ENCODE peak calls at places on chromosome 13, in four cellular contexts. Y is colonic mucosa, P is type B pancreatic cell, R is NCI-H345. W is an unnamed sample.

GRCh38 chr13:74077847-74078246 is 56.4 kb downstream of the KLF12 start:
- DNase-seq in R (no peak), Y (no peak), P (no peak), W (no peak)

GRCh38 chr13:29707876-29708543 is 112.5 kb upstream of the SLC7A1 start:
- DNase-seq in P (no peak), R (no peak), Y (peak), W (peak)

GRCh38 chr13:98909016-98909415 is 68.8 kb downstream of the DOCK9 start:
- DNase-seq in Y (no peak), P (no peak), R (no peak), W (no peak)

GRCh38 chr13:32624441-32624840 is 38.2 kb downstream of the PDS5B start:
- DNase-seq in Y (no peak), R (no peak), P (no peak), W (no peak)

GRCh38 chr13:51317262-51317661 is 22.2 kb upstream of the SERPINE3 start:
- DNase-seq in P (no peak), Y (no peak), R (no peak), W (no peak)

GRCh38 chr13:44930907-44931676 is 58.2 kb downstream of the NUFIP1 start:
- DNase-seq in R (no peak), P (no peak), Y (no peak), W (no peak)

GRCh38 chr13:112703935-112704633 is 14.2 kb downstream of the ATP11A start:
- DNase-seq in P (no peak), Y (no peak), R (no peak), W (no peak)

GRCh38 chr13:54383604-54384003 is 1355.0 kb downstream of the OLFM4 start:
- DNase-seq in R (no peak), P (no peak), Y (no peak), W (no peak)

GRCh38 chr13:30763786-30764440 is 28.6 kb downstream of the ALOX5AP start:
- DNase-seq in R (no peak), Y (no peak), P (no peak), W (no peak)

GRCh38 chr13:27007166-27007565 is 164.4 kb downstream of the USP12 start:
- DNase-seq in P (no peak), Y (peak), R (peak), W (peak)

GRCh38 chr13:98681017-98681416 is 71.5 kb downstream of the SLC15A1 start:
- DNase-seq in P (no peak), Y (no peak), R (no peak), W (no peak)

GRCh38 chr13:111115841-111116500 is 861 bp downstream of the ARHGEF7 start:
- DNase-seq in Y (no peak), R (no peak), P (no peak), W (no peak)

GRCh38 chr13:110913322-110913721 is 1.5 kb downstream of the ANKRD10 start:
- DNase-seq in Y (peak), R (no peak), P (no peak), W (no peak)

GRCh38 chr13:71695662-71696061 is 171.3 kb downstream of the DACH1 start:
- DNase-seq in P (no peak), Y (no peak), R (no peak), W (no peak)

GRCh38 chr13:113635709-113636108 is 22.3 kb downstream of the ATP4B start:
- DNase-seq in R (no peak), Y (no peak), P (no peak), W (no peak)

GRCh38 chr13:42992585-42993122 is 613 bp upstream of the EPSTI1 start:
- DNase-seq in P (no peak), Y (no peak), R (no peak), W (no peak)

GRCh38 chr13:28528848-28529247 is 33.9 kb upstream of the FLT1 start:
- DNase-seq in R (no peak), Y (no peak), P (no peak), W (no peak)

GRCh38 chr13:31742102-31742695 is 2.9 kb downstream of the RXFP2 start:
- DNase-seq in R (peak), Y (peak), P (peak), W (no peak)

GRCh38 chr13:39224841-39225240 is 186.6 kb downstream of the NHLRC3 start:
- DNase-seq in P (no peak), R (no peak), Y (no peak), W (no peak)

GRCh38 chr13:74129500-74130144 is 4.6 kb downstream of the KLF12 start:
- DNase-seq in Y (peak), P (no peak), R (no peak), W (no peak)

GRCh38 chr13:66849706-66850105 is 380.4 kb downstream of the PCDH9 start:
- DNase-seq in P (no peak), Y (no peak), R (no peak), W (no peak)

GRCh38 chr13:98482476-98483444 is 94.1 kb downstream of the STK24 start:
- DNase-seq in R (no peak), P (no peak), Y (peak), W (peak)

GRCh38 chr13:54183166-54183565 is 1154.6 kb downstream of the OLFM4 start:
- DNase-seq in Y (no peak), R (no peak), P (no peak), W (no peak)

GRCh38 chr13:113448545-113448884 is 4.8 kb downstream of the ADPRHL1 start:
- DNase-seq in R (peak), Y (peak), P (no peak), W (no peak)

GRCh38 chr13:77479326-77479725 is 56.2 kb upstream of the SCEL start:
- DNase-seq in R (no peak), P (no peak), Y (no peak), W (no peak)

GRCh38 chr13:27372896-27373295 is 51.5 kb upstream of the GTF3A start:
- DNase-seq in P (no peak), R (peak), Y (peak), W (no peak)

GRCh38 chr13:40677064-40677463 is 10.6 kb upstream of the FOXO1 start:
- DNase-seq in R (no peak), Y (no peak), P (no peak), W (no peak)

GRCh38 chr13:39215971-39216370 is 177.7 kb downstream of the NHLRC3 start:
- DNase-seq in R (no peak), Y (no peak), P (no peak), W (no peak)

GRCh38 chr13:38321654-38322053 is 28.0 kb upstream of the UFM1 start:
- DNase-seq in R (no peak), Y (no peak), P (no peak), W (no peak)

GRCh38 chr13:66312312-66313087 is 917.6 kb downstream of the PCDH9 start:
- DNase-seq in Y (peak), P (no peak), R (peak), W (no peak)

GRCh38 chr13:82740442-82740841 is 1141.8 kb downstream of the SLITRK1 start:
- DNase-seq in Y (no peak), P (no peak), R (no peak), W (no peak)

GRCh38 chr13:41465215-41465907 is 8.0 kb downstream of the RGCC start:
- DNase-seq in P (no peak), Y (peak), R (no peak), W (no peak)

GRCh38 chr13:107650081-107650701 is 565.1 kb downstream of the LIG4 start:
- DNase-seq in Y (peak), P (peak), R (no peak), W (no peak)

GRCh38 chr13:27712421-27712820 is 79.9 kb upstream of the GSX1 start:
- DNase-seq in Y (no peak), R (peak), P (no peak), W (no peak)

GRCh38 chr13:112558696-112559418 is 29.1 kb downstream of the TUBGCP3 start:
- DNase-seq in P (no peak), Y (no peak), R (no peak), W (no peak)

GRCh38 chr13:35502456-35502855 is 26.0 kb upstream of the MAB21L1 start:
- DNase-seq in Y (no peak), P (no peak), R (no peak), W (no peak)